ENCODE peak calls at places on chromosome 10, in six cellular contexts. R is esophagus squamous epithelium, U is sigmoid colon, I is K562, O is gastrocnemius medialis, B is adrenal gland. F is an unnamed sample.
A peak's percentile ranks its signal among the peaks of the same experiment; 100 is the strongest.

GRCh38 chr10:129811208-129811607 is 152.9 kb downstream of the EBF3 start:
- DNase-seq in R (no peak), U (no peak), I (no peak), O (no peak), B (no peak), F (no peak)

GRCh38 chr10:17454181-17454800 is at the start of gene ST8SIA6:
- DNase-seq in R (no peak), U (no peak), I (peak; percentile 77), O (peak; percentile 7), B (peak; percentile 31), F (peak; percentile 66)

GRCh38 chr10:23343591-23344225 is 889 bp downstream of the C10orf67 start:
- DNase-seq in R (no peak), U (peak; percentile 75), I (peak; percentile 25), O (peak; percentile 5), B (peak; percentile 50), F (peak; percentile 71)

GRCh38 chr10:130329792-130330191 is 193.6 kb downstream of the GLRX3 start:
- DNase-seq in R (no peak), U (no peak), I (no peak), O (no peak), B (no peak), F (no peak)

GRCh38 chr10:108597031-108597430 is 1326.3 kb downstream of the XPNPEP1 start:
- DNase-seq in R (no peak), U (no peak), I (no peak), O (no peak), B (no peak), F (no peak)

GRCh38 chr10:101064415-101065030 is 2.7 kb downstream of the KAZALD1 start:
- DNase-seq in R (no peak), U (no peak), I (no peak), O (no peak), B (no peak), F (no peak)

GRCh38 chr10:89516149-89516832 is 19.1 kb downstream of the SLC16A12 start:
- DNase-seq in R (no peak), U (peak; percentile 80), I (peak; percentile 3), O (no peak), B (no peak), F (no peak)

GRCh38 chr10:122515588-122516231 is 44.8 kb upstream of the DMBT1 start:
- DNase-seq in R (no peak), U (no peak), I (no peak), O (no peak), B (no peak), F (no peak)

GRCh38 chr10:18179901-18180300 is 39.7 kb downstream of the CACNB2 start:
- DNase-seq in R (no peak), U (peak; percentile 79), I (no peak), O (no peak), B (peak; percentile 31), F (no peak)

GRCh38 chr10:114632869-114633715 is 25.0 kb downstream of the ABLIM1 start:
- DNase-seq in R (no peak), U (peak; percentile 68), I (peak; percentile 33), O (peak; percentile 40), B (peak; percentile 68), F (peak; percentile 64)

GRCh38 chr10:76206797-76207352 is 775.5 kb downstream of the LRMDA start:
- DNase-seq in R (no peak), U (no peak), I (no peak), O (no peak), B (no peak), F (no peak)

GRCh38 chr10:12252882-12253546 is 57.0 kb downstream of the CDC123 start:
- DNase-seq in R (no peak), U (no peak), I (peak; percentile 52), O (no peak), B (no peak), F (peak; percentile 4)

GRCh38 chr10:93752761-93753160 is 5.0 kb upstream of the LGI1 start:
- DNase-seq in R (no peak), U (no peak), I (no peak), O (no peak), B (no peak), F (no peak)

GRCh38 chr10:43350139-43350538 is 21.3 kb upstream of the FXYD4 start:
- DNase-seq in R (no peak), U (no peak), I (no peak), O (no peak), B (no peak), F (no peak)

GRCh38 chr10:95793401-95794045 is 37.6 kb downstream of the ENTPD1 start:
- DNase-seq in R (no peak), U (peak; percentile 72), I (no peak), O (no peak), B (peak; percentile 33), F (no peak)
- TF ChIP-seq POLR2A in R (no peak), U (no peak), I (no peak), O (no peak), B (no peak), F (no peak)

DNA sequence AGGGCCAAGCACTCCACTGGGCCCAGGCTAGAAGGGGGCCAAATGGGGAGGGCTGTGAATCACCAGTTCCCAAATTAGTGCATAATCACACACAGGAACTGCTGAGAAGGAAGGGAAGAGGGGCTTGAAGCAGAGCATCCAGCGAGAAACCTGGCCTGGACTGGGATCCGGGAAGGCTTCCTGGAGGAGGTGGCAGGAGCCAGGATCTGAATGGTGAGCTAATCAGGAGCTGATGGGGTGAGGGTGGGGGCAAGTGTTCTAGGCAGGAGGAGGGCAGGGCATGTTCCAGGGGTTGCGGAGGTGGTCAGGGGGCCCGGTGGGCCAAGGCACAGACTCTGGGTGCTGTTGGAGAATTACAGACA is 12.6 kb downstream of the PWWP2B start:
- DNase-seq in R (no peak), U (no peak), I (no peak), O (no peak), B (no peak), F (no peak)
- H3K4me1 ChIP-seq in R (peaks cover 73% of the 10 kb centered on the region), U (no peaks in the 10 kb centered on the region), I (peaks cover 3% of the 10 kb centered on the region), O (peaks cover 7% of the 10 kb centered on the region), B (peaks cover 93% of the 10 kb centered on the region), F (no peaks in the 10 kb centered on the region)

DNA sequence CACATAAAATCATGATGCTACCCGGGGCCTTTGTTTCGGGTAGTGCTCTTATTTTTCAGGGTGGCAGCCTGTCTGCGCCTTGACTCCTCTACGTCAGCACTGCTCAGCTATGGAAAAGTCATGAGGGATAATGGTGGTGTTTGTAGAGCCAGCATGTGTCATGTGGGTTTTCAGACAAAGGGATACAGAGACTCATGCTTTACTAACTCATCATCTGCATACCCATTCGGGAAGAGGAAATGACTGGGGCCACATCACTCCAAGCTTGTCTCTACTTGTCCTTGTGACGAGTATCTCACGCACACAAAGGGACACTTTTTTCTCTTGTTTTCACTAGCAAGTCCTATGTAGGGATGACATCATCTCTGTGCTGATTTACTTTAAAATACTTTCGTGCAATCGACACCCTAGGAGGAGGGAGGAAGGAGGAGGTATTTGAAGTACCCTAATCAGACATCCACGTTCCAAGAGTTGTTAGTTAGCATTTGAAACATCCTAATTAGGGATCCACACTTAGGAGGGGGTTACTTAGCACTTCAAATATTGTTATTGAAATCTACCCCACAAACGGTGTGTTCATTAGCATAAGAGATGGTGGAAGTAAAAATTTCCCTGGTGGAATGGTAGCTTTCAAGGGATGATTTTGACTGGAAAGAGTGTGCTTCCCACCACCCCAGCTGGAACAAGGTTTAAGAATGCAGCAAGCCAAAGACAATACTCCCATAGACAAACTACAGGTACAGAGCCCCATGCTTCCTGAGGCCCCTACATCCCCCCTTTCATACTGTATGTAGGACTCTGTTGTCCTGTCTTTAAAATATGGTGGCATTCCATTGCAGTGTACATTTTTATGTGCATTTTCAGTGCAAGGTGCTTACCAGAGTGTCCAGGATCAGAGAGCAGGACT is 52.0 kb downstream of the THNSL1 start:
- DNase-seq in R (no peak), U (no peak), I (no peak), O (no peak), B (no peak), F (no peak)
- TF ChIP-seq POLR2A in R (no peak), U (no peak), I (no peak), O (no peak), B (no peak), F (no peak)

GRCh38 chr10:6068422-6068821 is 6.3 kb upstream of the IL2RA start:
- DNase-seq in R (no peak), U (peak; percentile 63), I (no peak), O (no peak), B (no peak), F (no peak)
- H3K4me1 ChIP-seq in R (peaks cover 6% of the 10 kb centered on the region), U (no peaks in the 10 kb centered on the region), I (no peaks in the 10 kb centered on the region), O (peaks cover 6% of the 10 kb centered on the region), B (peaks cover 16% of the 10 kb centered on the region), F (no peaks in the 10 kb centered on the region)

GRCh38 chr10:84354623-84355022 is 26.2 kb downstream of the CCSER2 start:
- DNase-seq in R (no peak), U (no peak), I (no peak), O (no peak), B (no peak), F (no peak)
- TF ChIP-seq POLR2A in R (no peak), U (no peak), I (no peak), O (no peak), B (no peak), F (no peak)

DNA sequence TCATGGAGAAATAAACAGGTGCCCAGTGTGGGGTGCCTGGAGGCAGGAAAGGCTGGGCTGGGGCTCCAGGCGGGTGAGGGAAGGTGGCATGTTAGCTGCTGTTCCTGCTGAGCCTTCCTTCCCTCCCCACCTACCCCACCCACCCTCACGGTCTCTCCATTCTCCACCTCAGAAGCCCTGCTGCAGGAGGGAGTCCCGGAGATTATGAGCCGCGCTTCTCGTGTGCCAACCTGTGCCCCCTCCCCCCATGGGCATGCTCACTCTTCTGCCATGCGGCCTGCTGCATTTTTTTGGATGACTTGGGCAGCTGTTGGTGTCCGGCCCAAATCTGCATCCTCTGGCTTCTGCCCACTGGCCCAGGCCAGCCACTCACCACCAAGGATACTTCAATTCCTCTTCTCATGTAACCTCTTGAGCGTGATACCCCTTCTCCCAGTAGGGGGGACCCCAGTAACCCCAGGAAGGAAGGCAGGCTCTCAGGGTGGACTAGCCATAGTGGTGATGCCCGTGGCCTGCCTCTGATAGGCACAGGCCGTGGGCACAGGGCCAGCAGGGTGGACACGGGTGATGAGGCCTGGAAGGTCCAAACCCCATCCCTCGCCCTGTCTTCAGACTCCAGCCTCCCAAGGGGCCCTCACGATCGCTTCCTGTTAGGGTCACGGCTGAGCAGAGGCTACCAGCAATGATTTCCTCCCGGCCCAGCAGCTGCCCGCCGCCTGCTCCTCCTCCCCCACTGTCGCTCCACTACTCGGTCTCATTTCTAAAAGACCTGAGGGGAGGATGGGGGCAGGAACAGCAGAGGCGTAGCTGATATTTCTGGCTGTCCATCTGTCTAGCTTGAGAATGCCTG is 27.8 kb downstream of the UNC5B start:
- DNase-seq in R (no peak), U (no peak), I (no peak), O (no peak), B (no peak), F (no peak)
- H3K4me1 ChIP-seq in R (peaks cover 32% of the 10 kb centered on the region), U (no peaks in the 10 kb centered on the region), I (peaks cover 40% of the 10 kb centered on the region), O (peaks cover 45% of the 10 kb centered on the region), B (peaks cover 80% of the 10 kb centered on the region), F (no peaks in the 10 kb centered on the region)

F was measured in right lobe of liver.